ENCODE peak calls at places on chromosomes 7 and 10, in five cellular contexts. K is LoVo; E is foreskin fibroblast; V is CD8-positive, alpha-beta memory T cell; B is anterior cingulate cortex. Z is an unnamed sample.

GRCh38 chr10:109740436-109740835 is 182.9 kb downstream of the XPNPEP1 start:
- DNase-seq in K (no peak), E (peak; percentile 7), V (no peak), B (no peak), Z (no peak)

GRCh38 chr7:22357311-22358175 is 589 bp upstream of the RAPGEF5 start:
- DNase-seq in K (peak; percentile 61), E (peak; percentile 20), V (no peak), B (no peak), Z (peak; percentile 83)

GRCh38 chr7:82506702-82507101 is 63.1 kb upstream of the CACNA2D1 start:
- DNase-seq in K (no peak), E (no peak), V (no peak), B (peak; percentile 26), Z (no peak)

GRCh38 chr7:138945806-138946205 is 35.4 kb downstream of the KIAA1549 start:
- DNase-seq in K (no peak), E (no peak), V (no peak), B (no peak), Z (no peak)

GRCh38 chr10:18650618-18651017 is 769 bp downstream of the NSUN6 start:
- DNase-seq in K (no peak), E (no peak), V (no peak), B (no peak), Z (no peak)

GRCh38 chr7:23418046-23418445 is 52.2 kb downstream of the IGF2BP3 start:
- DNase-seq in K (no peak), E (peak; percentile 69), V (no peak), B (no peak), Z (peak; percentile 27)

GRCh38 chr10:132175401-132175800 is 11.3 kb upstream of the DPYSL4 start:
- DNase-seq in K (no peak), E (no peak), V (no peak), B (no peak), Z (no peak)

GRCh38 chr10:84534168-84534567 is 205.8 kb downstream of the CCSER2 start:
- DNase-seq in K (no peak), E (no peak), V (no peak), B (no peak), Z (no peak)

GRCh38 chr10:63466168-63466935 is 575 bp upstream of the JMJD1C start:
- DNase-seq in K (peak; percentile 51), E (peak; percentile 68), V (no peak), B (peak; percentile 68), Z (peak; percentile 67)

GRCh38 chr10:44648691-44649090 is 262.4 kb upstream of the TMEM72 start:
- DNase-seq in K (no peak), E (no peak), V (no peak), B (no peak), Z (peak; percentile 31)

GRCh38 chr7:157112706-157113105 is 26.0 kb upstream of the UBE3C start:
- DNase-seq in K (no peak), E (no peak), V (no peak), B (no peak), Z (no peak)

GRCh38 chr7:73742338-73742752 is 3.7 kb upstream of the ABHD11 start:
- DNase-seq in K (peak; percentile 34), E (no peak), V (no peak), B (no peak), Z (peak; percentile 69)

GRCh38 chr10:132588301-132589013 is 50.9 kb downstream of the INPP5A start:
- DNase-seq in K (no peak), E (peak; percentile 20), V (no peak), B (no peak), Z (no peak)

GRCh38 chr10:50447691-50448090 is 176.1 kb downstream of the SGMS1 start:
- DNase-seq in K (no peak), E (no peak), V (no peak), B (no peak), Z (no peak)

GRCh38 chr7:129502708-129503685 is 666 bp downstream of the SMKR1 start:
- DNase-seq in K (peak; percentile 42), E (peak; percentile 25), V (no peak), B (no peak), Z (no peak)

GRCh38 chr10:33041783-33042437 is 83.9 kb upstream of the ITGB1 start:
- DNase-seq in K (no peak), E (no peak), V (no peak), B (no peak), Z (no peak)

GRCh38 chr7:155917836-155918385 is 105.6 kb upstream of the SHH start:
- DNase-seq in K (no peak), E (no peak), V (no peak), B (no peak), Z (no peak)

GRCh38 chr7:69889338-69890080 is 291.2 kb downstream of the AUTS2 start:
- DNase-seq in K (no peak), E (no peak), V (no peak), B (no peak), Z (no peak)

GRCh38 chr10:22251751-22252285 is 34.0 kb upstream of the EBLN1 start:
- DNase-seq in K (no peak), E (peak; percentile 72), V (peak; percentile 25), B (peak; percentile 76), Z (peak; percentile 59)

GRCh38 chr10:97596101-97597055 is 6.9 kb downstream of the C10orf62 start:
- DNase-seq in K (peak; percentile 17), E (peak; percentile 88), V (no peak), B (no peak), Z (peak; percentile 83)